ENCODE peak calls at places on chromosomes 12 and 14, in eight cellular contexts. One of them, this sample, is unnamed.

GRCh38 chr12:52444647-52445595 is 7.0 kb downstream of the KRT6B start:
- DNase-seq in astrocyte of the cerebellum: no peak
- DNase-seq in AG04449: no peak
- DNase-seq in astrocyte: peak; percentile 62
- DNase-seq in transverse colon: no peak
- DNase-seq in right lobe of liver: no peak
- DNase-seq in PC-3: peak; percentile 78
- DNase-seq in K562: no peak
- DNase-seq in this sample: no peak

GRCh38 chr12:19223018-19223417 is 93.5 kb downstream of the PLEKHA5 start:
- DNase-seq in right lobe of liver: no peak
- DNase-seq in transverse colon: no peak
- DNase-seq in AG04449: no peak
- DNase-seq in PC-3: peak; percentile 46
- DNase-seq in K562: no peak
- DNase-seq in astrocyte: no peak
- DNase-seq in astrocyte of the cerebellum: no peak
- DNase-seq in this sample: no peak

GRCh38 chr12:21644516-21644915 is 13.1 kb downstream of the LDHB start:
- DNase-seq in astrocyte of the cerebellum: no peak
- DNase-seq in AG04449: no peak
- DNase-seq in transverse colon: no peak
- DNase-seq in PC-3: no peak
- DNase-seq in astrocyte: no peak
- DNase-seq in right lobe of liver: no peak
- DNase-seq in K562: no peak
- DNase-seq in this sample: no peak

GRCh38 chr12:26843306-26843705 is 10.3 kb upstream of the ITPR2 start:
- DNase-seq in PC-3: no peak
- DNase-seq in K562: no peak
- DNase-seq in right lobe of liver: no peak
- DNase-seq in astrocyte of the cerebellum: no peak
- DNase-seq in astrocyte: no peak
- DNase-seq in transverse colon: no peak
- DNase-seq in AG04449: no peak
- DNase-seq in this sample: no peak

GRCh38 chr12:103933237-103933636 is 3.0 kb downstream of the HSP90B1 start:
- DNase-seq in PC-3: no peak
- DNase-seq in astrocyte: no peak
- DNase-seq in AG04449: no peak
- DNase-seq in astrocyte of the cerebellum: no peak
- DNase-seq in right lobe of liver: no peak
- DNase-seq in transverse colon: no peak
- DNase-seq in K562: no peak
- DNase-seq in this sample: no peak

GRCh38 chr12:388547-389137 is 478 bp downstream of the KDM5A start:
- DNase-seq in astrocyte: peak; percentile 11
- DNase-seq in K562: peak; percentile 45
- DNase-seq in right lobe of liver: peak; percentile 51
- DNase-seq in transverse colon: peak; percentile 11
- DNase-seq in astrocyte of the cerebellum: no peak
- DNase-seq in AG04449: no peak
- DNase-seq in PC-3: peak; percentile 15
- DNase-seq in this sample: no peak

GRCh38 chr12:58176296-58176869 is 235.0 kb downstream of the ATP23 start:
- DNase-seq in AG04449: no peak
- DNase-seq in right lobe of liver: no peak
- DNase-seq in K562: peak; percentile 18
- DNase-seq in astrocyte of the cerebellum: no peak
- DNase-seq in PC-3: peak; percentile 85
- DNase-seq in astrocyte: peak; percentile 3
- DNase-seq in transverse colon: peak; percentile 43
- DNase-seq in this sample: peak; percentile 11

GRCh38 chr12:104280703-104281458 is 22.7 kb upstream of the EID3 start:
- DNase-seq in K562: no peak
- DNase-seq in AG04449: peak; percentile 90
- DNase-seq in transverse colon: no peak
- DNase-seq in astrocyte: peak; percentile 99
- DNase-seq in right lobe of liver: no peak
- DNase-seq in PC-3: peak; percentile 95
- DNase-seq in astrocyte of the cerebellum: peak; percentile 71
- DNase-seq in this sample: no peak

GRCh38 chr14:92647499-92648279 is 100.7 kb downstream of the LGMN start:
- DNase-seq in astrocyte of the cerebellum: no peak
- DNase-seq in transverse colon: no peak
- DNase-seq in right lobe of liver: no peak
- DNase-seq in K562: no peak
- DNase-seq in AG04449: no peak
- DNase-seq in PC-3: peak; percentile 25
- DNase-seq in astrocyte: no peak
- DNase-seq in this sample: no peak

GRCh38 chr14:52801014-52801708 is 9.8 kb upstream of the GNPNAT1 start:
- DNase-seq in transverse colon: no peak
- DNase-seq in astrocyte of the cerebellum: peak; percentile 16
- DNase-seq in astrocyte: peak; percentile 89
- DNase-seq in PC-3: peak; percentile 78
- DNase-seq in K562: no peak
- DNase-seq in right lobe of liver: no peak
- DNase-seq in AG04449: peak; percentile 69
- DNase-seq in this sample: no peak

GRCh38 chr12:80241576-80242273 is 142.4 kb downstream of the OTOGL start:
- DNase-seq in astrocyte of the cerebellum: peak; percentile 68
- DNase-seq in astrocyte: peak; percentile 84
- DNase-seq in PC-3: peak; percentile 42
- DNase-seq in K562: no peak
- DNase-seq in transverse colon: no peak
- DNase-seq in right lobe of liver: no peak
- DNase-seq in AG04449: peak; percentile 50
- DNase-seq in this sample: no peak

DNA sequence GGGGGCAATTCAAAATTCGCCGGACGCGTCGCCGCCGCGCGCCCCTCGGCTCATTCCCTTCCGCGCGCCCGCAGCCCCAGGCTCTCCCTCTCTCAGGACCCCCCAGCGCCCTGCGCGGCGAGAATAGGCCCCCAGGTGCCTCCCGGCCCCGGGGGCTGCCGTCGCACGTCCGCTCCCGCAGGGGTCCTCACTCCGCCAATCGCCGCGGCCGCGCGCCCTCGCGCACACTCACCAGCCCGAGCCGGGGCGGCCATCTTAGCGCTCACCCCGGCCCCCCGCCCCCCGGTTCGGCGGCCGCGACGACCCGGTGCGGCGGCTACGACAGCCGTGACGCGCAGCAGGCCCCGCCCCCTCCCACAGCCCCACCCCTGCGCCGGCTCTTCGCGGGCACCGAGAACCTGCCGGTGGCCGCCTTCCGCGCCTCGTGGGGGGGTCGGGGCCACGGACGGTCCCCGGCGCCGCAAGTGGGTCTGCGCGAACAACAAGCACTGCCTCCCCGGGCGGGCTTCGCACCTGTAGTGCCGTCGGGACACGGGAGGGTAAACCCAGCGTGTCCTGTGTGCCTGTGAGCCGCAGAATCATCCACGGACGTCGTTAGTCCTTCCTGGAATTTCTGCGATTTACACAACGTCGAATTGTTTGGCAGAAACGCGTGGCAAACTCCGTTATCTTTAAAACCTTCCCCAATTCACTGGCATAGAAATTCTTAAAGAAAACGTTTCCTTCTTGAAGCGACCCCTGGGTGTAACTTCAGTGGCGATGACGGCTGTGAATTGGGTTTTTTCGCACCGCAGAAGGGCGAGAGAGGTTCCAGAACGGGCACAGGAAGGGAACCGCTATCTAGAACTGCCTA is 2.5 kb downstream of the USP44 start:
- DNase-seq in PC-3: no peak
- DNase-seq in transverse colon: peak; percentile 56
- DNase-seq in K562: peak; percentile 85
- DNase-seq in astrocyte of the cerebellum: no peak
- DNase-seq in astrocyte: no peak
- DNase-seq in AG04449: no peak
- DNase-seq in right lobe of liver: peak; percentile 47
- DNase-seq in this sample: peak; percentile 63
- TF ChIP-seq CTCF in PC-3: no peak
- TF ChIP-seq CTCF in transverse colon: no peak
- TF ChIP-seq CTCF in K562: no peak
- TF ChIP-seq CTCF in astrocyte of the cerebellum: no peak
- TF ChIP-seq CTCF in astrocyte: no peak
- TF ChIP-seq CTCF in AG04449: no peak
- TF ChIP-seq CTCF in right lobe of liver: no peak
- TF ChIP-seq CTCF in this sample: no peak

DNA sequence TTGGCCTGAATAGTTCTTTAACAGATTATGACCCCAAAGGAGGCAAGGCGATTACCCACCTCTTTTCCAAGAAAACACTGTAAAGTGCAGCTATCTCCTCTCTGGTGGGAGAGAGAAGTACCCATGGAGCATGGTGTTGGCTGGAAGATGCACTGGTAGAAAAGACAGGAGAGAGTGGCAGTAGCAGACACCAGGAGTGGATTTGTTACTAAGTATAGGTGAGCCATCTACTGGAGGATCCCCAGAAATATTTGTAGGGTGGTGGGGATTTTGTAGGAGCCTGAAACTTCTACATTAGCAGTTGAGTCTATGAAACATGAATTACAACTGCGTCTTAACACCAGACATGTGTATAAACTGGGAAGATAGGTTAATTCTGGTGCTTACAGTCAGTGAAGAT is 148.0 kb downstream of the SLC38A4 start:
- DNase-seq in transverse colon: no peak
- DNase-seq in right lobe of liver: no peak
- DNase-seq in AG04449: no peak
- DNase-seq in K562: no peak
- DNase-seq in PC-3: peak; percentile 68
- DNase-seq in astrocyte: peak; percentile 28
- DNase-seq in astrocyte of the cerebellum: peak; percentile 23
- DNase-seq in this sample: no peak
- TF ChIP-seq CTCF in transverse colon: no peak
- TF ChIP-seq CTCF in right lobe of liver: peak; percentile 12
- TF ChIP-seq CTCF in AG04449: no peak
- TF ChIP-seq CTCF in K562: peak; percentile 72
- TF ChIP-seq CTCF in PC-3: peak; percentile 66
- TF ChIP-seq CTCF in astrocyte: peak; percentile 26
- TF ChIP-seq CTCF in astrocyte of the cerebellum: peak; percentile 41
- TF ChIP-seq CTCF in this sample: no peak

DNA sequence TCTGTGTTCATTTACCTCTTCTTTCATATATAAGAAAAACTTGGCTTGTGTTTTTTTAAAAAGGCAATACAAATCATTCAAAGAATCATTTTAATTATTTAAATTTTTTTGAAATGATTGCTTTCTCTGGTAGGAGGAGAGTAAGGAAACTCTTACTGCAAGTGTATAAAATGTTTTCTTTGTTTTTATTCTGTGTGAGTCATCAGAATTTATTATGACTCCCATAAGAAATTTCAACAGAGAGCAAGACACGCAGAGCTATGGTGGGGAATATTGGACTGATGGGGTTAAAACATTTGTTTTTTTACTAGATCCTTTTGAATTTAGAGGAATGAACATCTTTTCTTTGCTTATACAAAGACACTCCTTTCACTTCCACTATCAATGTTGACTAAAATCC is 119.1 kb upstream of the ATXN7L3B start:
- DNase-seq in astrocyte: no peak
- DNase-seq in right lobe of liver: no peak
- DNase-seq in transverse colon: no peak
- DNase-seq in PC-3: peak; percentile 20
- DNase-seq in astrocyte of the cerebellum: no peak
- DNase-seq in AG04449: no peak
- DNase-seq in K562: no peak
- DNase-seq in this sample: no peak
- TF ChIP-seq CTCF in astrocyte: no peak
- TF ChIP-seq CTCF in right lobe of liver: no peak
- TF ChIP-seq CTCF in transverse colon: no peak
- TF ChIP-seq CTCF in PC-3: no peak
- TF ChIP-seq CTCF in astrocyte of the cerebellum: no peak
- TF ChIP-seq CTCF in AG04449: no peak
- TF ChIP-seq CTCF in K562: no peak
- TF ChIP-seq CTCF in this sample: no peak

GRCh38 chr12:6869049-6870021 is 2.0 kb downstream of the TPI1 start:
- DNase-seq in AG04449: no peak
- DNase-seq in K562: peak; percentile 31
- DNase-seq in astrocyte of the cerebellum: peak; percentile 63
- DNase-seq in PC-3: peak; percentile 83
- DNase-seq in right lobe of liver: peak; percentile 81
- DNase-seq in astrocyte: no peak
- DNase-seq in transverse colon: peak; percentile 90
- DNase-seq in this sample: peak; percentile 95

GRCh38 chr12:6871052-6871957 is 1.8 kb downstream of the SPSB2 start:
- DNase-seq in astrocyte of the cerebellum: no peak
- DNase-seq in PC-3: peak; percentile 69
- DNase-seq in astrocyte: no peak
- DNase-seq in right lobe of liver: no peak
- DNase-seq in K562: peak; percentile 21
- DNase-seq in transverse colon: peak; percentile 83
- DNase-seq in AG04449: no peak
- DNase-seq in this sample: no peak

GRCh38 chr12:6873094-6874006 is at the start of gene SPSB2:
- DNase-seq in PC-3: peak; percentile 94
- DNase-seq in astrocyte: peak; percentile 80
- DNase-seq in AG04449: no peak
- DNase-seq in K562: peak; percentile 89
- DNase-seq in transverse colon: peak; percentile 99
- DNase-seq in astrocyte of the cerebellum: peak; percentile 83
- DNase-seq in right lobe of liver: peak; percentile 99
- DNase-seq in this sample: peak; percentile 100

GRCh38 chr12:6868211-6869048 is 1.1 kb downstream of the TPI1 start:
- DNase-seq in astrocyte: no peak
- DNase-seq in AG04449: no peak
- DNase-seq in transverse colon: no peak
- DNase-seq in astrocyte of the cerebellum: no peak
- DNase-seq in PC-3: no peak
- DNase-seq in right lobe of liver: no peak
- DNase-seq in K562: no peak
- DNase-seq in this sample: no peak

GRCh38 chr12:6872073-6873048 is 742 bp downstream of the SPSB2 start:
- DNase-seq in astrocyte of the cerebellum: peak; percentile 16
- DNase-seq in PC-3: peak; percentile 82
- DNase-seq in astrocyte: no peak
- DNase-seq in K562: peak; percentile 59
- DNase-seq in AG04449: no peak
- DNase-seq in transverse colon: peak; percentile 91
- DNase-seq in right lobe of liver: peak; percentile 86
- DNase-seq in this sample: peak; percentile 98
- TF ChIP-seq CTCF in astrocyte of the cerebellum: peak; percentile 99
- TF ChIP-seq CTCF in PC-3: peak; percentile 78
- TF ChIP-seq CTCF in astrocyte: peak; percentile 72
- TF ChIP-seq CTCF in K562: peak; percentile 81
- TF ChIP-seq CTCF in AG04449: peak; percentile 100
- TF ChIP-seq CTCF in transverse colon: peak; percentile 98
- TF ChIP-seq CTCF in right lobe of liver: peak; percentile 99
- TF ChIP-seq CTCF in this sample: peak; percentile 100